ENCODE peak calls at places on chromosomes 1 and 21, in ten cellular contexts. U, J, Z, O, P, E, C, F, Y and G are unnamed samples.

GRCh38 chr1:20037877-20038276 is 32.1 kb upstream of the PLA2G5 start:
- DNase-seq in U (peak), J (no peak), Z (no peak), O (no peak), P (no peak), E (no peak), C (no peak), F (no peak), Y (no peak), G (peak)

GRCh38 chr1:211731456-211732275 is 56.2 kb upstream of the NEK2 start:
- DNase-seq in U (no peak), J (no peak), Z (no peak), O (no peak), P (peak), E (no peak), C (no peak), F (no peak), Y (no peak), G (no peak)

GRCh38 chr21:46195595-46196195 is 11.4 kb upstream of the SPATC1L start:
- DNase-seq in U (peak), J (no peak), Z (no peak), O (no peak), P (no peak), E (no peak), C (no peak), F (no peak), Y (no peak), G (no peak)

GRCh38 chr1:203148579-203148978 is 21.1 kb downstream of the ADORA1 start:
- DNase-seq in U (no peak), J (no peak), Z (no peak), O (no peak), P (no peak), E (no peak), C (no peak), F (no peak), Y (no peak), G (no peak)

GRCh38 chr1:73593804-73594203 is 604.2 kb downstream of the LRRIQ3 start:
- DNase-seq in U (no peak), J (no peak), Z (no peak), O (no peak), P (no peak), E (no peak), C (no peak), F (no peak), Y (no peak), G (peak)

GRCh38 chr1:241608379-241609033 is 31.7 kb downstream of the CHML start:
- DNase-seq in U (no peak), J (no peak), Z (no peak), O (no peak), P (no peak), E (no peak), C (no peak), F (no peak), Y (no peak), G (peak)

GRCh38 chr1:116808476-116809180 is 54.4 kb downstream of the CD2 start:
- DNase-seq in U (no peak), J (no peak), Z (no peak), O (no peak), P (no peak), E (no peak), C (no peak), F (no peak), Y (no peak), G (no peak)

GRCh38 chr1:166814611-166815010 is 24.7 kb upstream of the POGK start:
- DNase-seq in U (no peak), J (no peak), Z (no peak), O (no peak), P (no peak), E (no peak), C (no peak), F (no peak), Y (no peak), G (no peak)

GRCh38 chr1:21795075-21795474 is 12.1 kb upstream of the USP48 start:
- DNase-seq in U (no peak), J (no peak), Z (no peak), O (no peak), P (no peak), E (no peak), C (no peak), F (no peak), Y (no peak), G (no peak)

GRCh38 chr1:13483946-13484345 is 29.9 kb downstream of the LRRC38 start:
- DNase-seq in U (no peak), J (no peak), Z (no peak), O (no peak), P (no peak), E (no peak), C (no peak), F (no peak), Y (no peak), G (no peak)

GRCh38 chr1:84479998-84480397 is 932 bp downstream of the RPF1 start:
- DNase-seq in U (no peak), J (no peak), Z (no peak), O (no peak), P (no peak), E (no peak), C (no peak), F (peak), Y (no peak), G (no peak)

GRCh38 chr1:1760345-1760650 is 18.0 kb downstream of the NADK start:
- DNase-seq in U (no peak), J (no peak), Z (no peak), O (no peak), P (no peak), E (no peak), C (no peak), F (no peak), Y (no peak), G (no peak)

GRCh38 chr1:48603222-48603621 is 131.2 kb upstream of the SPATA6 start:
- DNase-seq in U (no peak), J (no peak), Z (no peak), O (no peak), P (no peak), E (no peak), C (no peak), F (no peak), Y (no peak), G (no peak)

GRCh38 chr1:57489342-57490036 is 65.6 kb upstream of the DAB1 start:
- DNase-seq in U (no peak), J (peak), Z (no peak), O (no peak), P (no peak), E (no peak), C (no peak), F (no peak), Y (no peak), G (no peak)

GRCh38 chr1:116770625-116771024 is 16.4 kb downstream of the CD2 start:
- DNase-seq in U (no peak), J (no peak), Z (no peak), O (no peak), P (no peak), E (no peak), C (no peak), F (no peak), Y (no peak), G (no peak)

GRCh38 chr1:248821101-248821500 is 4.6 kb downstream of the SH3BP5L start:
- DNase-seq in U (no peak), J (no peak), Z (no peak), O (no peak), P (no peak), E (no peak), C (no peak), F (no peak), Y (no peak), G (no peak)

GRCh38 chr1:183702087-183702812 is 49.1 kb upstream of the APOBEC4 start:
- DNase-seq in U (no peak), J (no peak), Z (no peak), O (no peak), P (no peak), E (no peak), C (no peak), F (no peak), Y (no peak), G (no peak)

GRCh38 chr1:201288007-201288406 is 4.7 kb downstream of the PKP1 start:
- DNase-seq in U (no peak), J (no peak), Z (no peak), O (no peak), P (no peak), E (no peak), C (no peak), F (no peak), Y (no peak), G (no peak)

GRCh38 chr1:59308839-59309238 is 11.9 kb downstream of the FGGY start:
- DNase-seq in U (no peak), J (no peak), Z (no peak), O (no peak), P (no peak), E (no peak), C (no peak), F (no peak), Y (no peak), G (no peak)

GRCh38 chr1:36080236-36080635 is 3.7 kb upstream of the TEKT2 start:
- DNase-seq in U (no peak), J (no peak), Z (no peak), O (no peak), P (no peak), E (no peak), C (no peak), F (no peak), Y (no peak), G (no peak)

GRCh38 chr1:53732409-53732808 is 6.6 kb downstream of the GLIS1 start:
- DNase-seq in U (no peak), J (no peak), Z (no peak), O (no peak), P (no peak), E (no peak), C (no peak), F (no peak), Y (no peak), G (no peak)

GRCh38 chr1:84156210-84156621 is 12.1 kb downstream of the PRKACB start:
- DNase-seq in U (no peak), J (no peak), Z (no peak), O (no peak), P (no peak), E (no peak), C (no peak), F (no peak), Y (no peak), G (peak)

GRCh38 chr1:13662498-13662897 is 37.5 kb upstream of the PRDM2 start:
- DNase-seq in U (no peak), J (no peak), Z (no peak), O (no peak), P (no peak), E (no peak), C (no peak), F (no peak), Y (no peak), G (no peak)

GRCh38 chr1:58727363-58727762 is 27.5 kb upstream of the MYSM1 start:
- DNase-seq in U (no peak), J (no peak), Z (no peak), O (no peak), P (no peak), E (no peak), C (no peak), F (no peak), Y (no peak), G (peak)

GRCh38 chr1:172089768-172090510 is 248.6 kb downstream of the DNM3 start:
- DNase-seq in U (peak), J (no peak), Z (peak), O (peak), P (no peak), E (peak), C (peak), F (no peak), Y (peak), G (no peak)

GRCh38 chr1:52403566-52404115 is 582 bp downstream of the ORC1 start:
- DNase-seq in U (peak), J (peak), Z (peak), O (peak), P (no peak), E (peak), C (peak), F (peak), Y (peak), G (peak)

GRCh38 chr1:22137006-22137720 is 5.7 kb downstream of the WNT4 start:
- DNase-seq in U (peak), J (no peak), Z (no peak), O (no peak), P (no peak), E (no peak), C (no peak), F (no peak), Y (no peak), G (peak)

GRCh38 chr1:3570081-3570986 is 41.0 kb downstream of the MEGF6 start:
- DNase-seq in U (no peak), J (no peak), Z (no peak), O (no peak), P (no peak), E (no peak), C (no peak), F (no peak), Y (no peak), G (no peak)

GRCh38 chr1:187943606-187944403 is 1115.1 kb downstream of the PLA2G4A start:
- DNase-seq in U (no peak), J (no peak), Z (no peak), O (no peak), P (no peak), E (no peak), C (no peak), F (no peak), Y (no peak), G (no peak)

GRCh38 chr1:15102646-15103045 is 50.9 kb upstream of the TMEM51 start:
- DNase-seq in U (no peak), J (no peak), Z (no peak), O (no peak), P (no peak), E (no peak), C (no peak), F (no peak), Y (no peak), G (no peak)